ENCODE peak calls at places on chromosomes 16 and 17, in four cellular contexts. C is astrocyte, L is spleen, I is HFF-Myc. E is an unnamed sample.

GRCh38 chr16:1276580-1276878 is 20.7 kb downstream of the TPSD1 start:
- DNase-seq in C (no peak), L (no peak), I (no peak), E (no peak)

GRCh38 chr16:49698416-49698815 is 157.5 kb downstream of the ZNF423 start:
- DNase-seq in C (peak; percentile 16), L (no peak), I (no peak), E (no peak)

GRCh38 chr17:1563786-1564613 is 1.4 kb upstream of the PITPNA start:
- DNase-seq in C (no peak), L (peak; percentile 77), I (no peak), E (no peak)

GRCh38 chr16:81263470-81264200 is 25.1 kb downstream of the BCO1 start:
- DNase-seq in C (peak; percentile 93), L (no peak), I (no peak), E (no peak)

GRCh38 chr17:47694818-47695663 is 1.1 kb downstream of the TBKBP1 start:
- DNase-seq in C (peak; percentile 28), L (peak; percentile 92), I (no peak), E (peak; percentile 87)

GRCh38 chr17:46028969-46029565 is 30.0 kb downstream of the STH start:
- DNase-seq in C (no peak), L (no peak), I (no peak), E (no peak)

GRCh38 chr16:19744670-19745069 is 26.6 kb downstream of the IQCK start:
- DNase-seq in C (no peak), L (no peak), I (no peak), E (no peak)

GRCh38 chr16:72987480-72987901 is 60.4 kb downstream of the ZFHX3 start:
- DNase-seq in C (no peak), L (no peak), I (no peak), E (no peak)

GRCh38 chr17:13925579-13925978 is 143.7 kb upstream of the COX10 start:
- DNase-seq in C (no peak), L (no peak), I (no peak), E (no peak)

GRCh38 chr17:33234930-33235685 is 58.0 kb downstream of the ASIC2 start:
- DNase-seq in C (peak; percentile 97), L (no peak), I (peak; percentile 63), E (no peak)

GRCh38 chr17:29359777-29360176 is 30.4 kb upstream of the TAOK1 start:
- DNase-seq in C (no peak), L (no peak), I (no peak), E (no peak)

DNA sequence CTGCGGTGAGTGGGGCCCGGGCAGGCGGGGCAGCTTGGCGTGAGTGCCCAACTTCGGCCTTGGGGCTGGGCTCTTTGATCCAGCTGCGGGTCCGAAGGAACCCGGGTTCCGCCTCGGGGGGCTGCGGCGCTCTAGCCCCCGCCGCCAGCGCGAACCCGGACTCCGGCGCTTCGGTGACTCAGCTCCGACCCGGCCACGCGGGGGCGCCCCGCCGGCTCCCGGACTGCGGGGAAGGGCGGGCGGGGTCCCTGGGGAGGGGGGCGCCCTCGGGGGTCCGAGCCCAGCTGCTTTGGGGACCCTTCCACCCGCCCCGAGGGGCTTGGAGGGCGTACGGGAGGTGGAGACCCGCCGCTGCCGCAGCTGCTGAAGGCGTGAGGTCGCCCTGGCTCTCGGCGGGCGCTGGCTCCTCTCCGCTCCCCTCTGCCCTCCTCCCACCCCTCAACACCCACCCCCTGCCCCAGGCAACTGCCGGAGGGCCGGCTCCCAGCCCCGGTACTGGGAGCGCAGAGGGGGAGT is 461 bp downstream of the CPNE2 start:
- DNase-seq in C (no peak), L (peak; percentile 92), I (no peak), E (no peak)
- TF ChIP-seq CTCF in C (no peak), L (no peak), I (peak; percentile 43), E (peak; percentile 94)

DNA sequence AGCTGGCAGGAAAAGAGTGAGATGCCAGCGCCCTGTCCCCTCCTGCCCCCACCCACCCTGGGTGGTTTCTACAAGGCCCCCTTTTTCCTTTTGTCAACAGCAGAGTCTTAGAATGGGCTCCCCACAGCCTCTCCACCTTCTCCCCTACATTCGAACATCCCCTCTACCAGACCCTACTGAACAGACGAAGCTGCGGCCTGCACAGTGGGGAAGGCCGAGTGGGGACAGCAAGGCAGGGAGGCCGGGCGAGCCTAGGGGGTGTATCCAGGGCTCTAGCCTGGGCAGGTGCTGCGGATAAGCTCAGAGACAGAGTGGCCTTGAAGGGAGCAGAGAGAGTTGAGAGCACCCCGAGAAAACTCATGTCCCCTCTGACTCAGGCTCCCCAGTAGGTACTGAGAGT is 7.4 kb downstream of the ZACN start:
- DNase-seq in C (no peak), L (no peak), I (no peak), E (no peak)
- TF ChIP-seq CTCF in C (no peak), L (no peak), I (no peak), E (no peak)

GRCh38 chr16:79334127-79334526 is 266.4 kb downstream of the MAF start:
- DNase-seq in C (no peak), L (no peak), I (no peak), E (no peak)
- TF ChIP-seq CTCF in C (no peak), L (no peak), I (no peak), E (peak; percentile 44)

DNA sequence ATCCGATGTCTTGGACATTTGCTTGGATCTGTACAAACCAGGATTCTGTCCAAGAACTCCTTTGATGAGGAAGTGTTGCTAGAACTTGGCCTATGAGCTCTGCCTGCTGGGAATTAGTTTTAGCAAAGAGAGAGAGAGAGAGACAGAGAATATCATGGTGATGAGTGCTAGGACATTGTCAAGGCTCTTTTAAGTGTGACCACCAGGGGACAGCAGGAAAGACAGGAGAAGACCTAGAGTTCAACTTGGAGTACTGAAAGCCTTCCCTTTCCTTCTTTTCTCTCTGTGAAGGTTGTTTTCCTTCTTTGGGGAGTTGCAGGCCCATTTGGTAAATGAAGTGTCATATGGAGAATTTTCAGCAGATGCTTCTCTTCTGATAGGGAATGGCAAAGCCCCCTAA is 389.2 kb upstream of the HSBP1 start:
- DNase-seq in C (no peak), L (no peak), I (no peak), E (no peak)
- TF ChIP-seq CTCF in C (no peak), L (no peak), I (peak; percentile 20), E (no peak)

GRCh38 chr17:43543771-43544575 is 2.2 kb downstream of the ETV4 start:
- DNase-seq in C (no peak), L (no peak), I (no peak), E (no peak)
- TF ChIP-seq CTCF in C (no peak), L (no peak), I (no peak), E (no peak)

GRCh38 chr17:38750312-38751121 is 2.0 kb upstream of the PSMB3 start:
- DNase-seq in C (no peak), L (peak; percentile 77), I (no peak), E (no peak)

GRCh38 chr17:38752119-38752929 is at the start of gene PSMB3:
- DNase-seq in C (peak; percentile 99), L (peak; percentile 99), I (peak; percentile 100), E (peak; percentile 97)

GRCh38 chr17:38751144-38751802 is 1.3 kb upstream of the PSMB3 start:
- DNase-seq in C (no peak), L (no peak), I (no peak), E (no peak)

GRCh38 chr17:38751803-38752118 is 780 bp upstream of the PSMB3 start:
- DNase-seq in C (peak; percentile 72), L (peak; percentile 94), I (peak; percentile 65), E (no peak)

DNA sequence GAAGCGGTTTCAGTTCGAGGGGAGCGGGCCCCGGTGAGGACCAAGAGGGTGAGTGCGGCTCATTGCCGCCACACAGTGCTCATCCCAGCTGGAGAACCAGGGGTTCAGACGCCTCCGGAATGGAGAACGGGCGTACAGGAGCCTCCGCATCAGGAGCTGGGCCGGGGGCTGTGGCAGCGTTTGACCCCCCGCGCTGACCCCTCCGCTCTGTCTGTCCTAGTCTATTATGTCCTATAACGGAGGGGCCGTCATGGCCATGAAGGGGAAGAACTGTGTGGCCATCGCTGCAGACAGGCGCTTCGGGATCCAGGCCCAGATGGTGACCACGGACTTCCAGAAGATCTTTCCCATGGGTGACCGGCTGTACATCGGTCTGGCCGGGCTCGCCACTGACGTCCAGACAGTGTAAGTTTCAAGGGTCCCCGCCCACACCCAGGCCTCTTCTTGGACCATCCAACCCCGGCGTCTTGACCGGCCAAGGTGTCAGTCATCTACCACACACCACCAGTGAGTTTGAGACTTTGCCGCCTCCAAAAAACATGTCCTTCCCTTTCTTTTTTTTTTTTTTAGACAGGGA is 477 bp downstream of the PSMB3 start:
- DNase-seq in C (no peak), L (peak; percentile 89), I (no peak), E (no peak)
- TF ChIP-seq CTCF in C (no peak), L (no peak), I (no peak), E (no peak)

E was measured in chondrocyte.